ENCODE peak calls at places on chromosomes 1 and 21, in six cellular contexts. C is K562, L is A549, U is esophagus muscularis mucosa, H is tibial nerve, I is transverse colon. W is an unnamed sample.

GRCh38 chr1:168428063-168428731 is 115.6 kb downstream of the XCL2 start:
- DNase-seq in C (no peak), L (no peak), U (no peak), H (no peak), I (no peak), W (peak; percentile 32)

GRCh38 chr1:27517305-27517704 is 27.3 kb upstream of the WASF2 start:
- DNase-seq in C (no peak), L (no peak), U (no peak), H (no peak), I (peak; percentile 46), W (no peak)

GRCh38 chr1:65021792-65022191 is 55.4 kb upstream of the JAK1 start:
- DNase-seq in C (peak; percentile 80), L (no peak), U (no peak), H (no peak), I (no peak), W (no peak)

GRCh38 chr21:36415375-36415774 is 30.2 kb downstream of the CHAF1B start:
- DNase-seq in C (no peak), L (no peak), U (no peak), H (no peak), I (no peak), W (no peak)

GRCh38 chr1:202661136-202661845 is 49.0 kb downstream of the SYT2 start:
- DNase-seq in C (no peak), L (peak; percentile 31), U (no peak), H (no peak), I (no peak), W (no peak)

GRCh38 chr1:246035060-246035531 is 472.0 kb downstream of the SMYD3 start:
- DNase-seq in C (no peak), L (no peak), U (no peak), H (no peak), I (no peak), W (no peak)

GRCh38 chr1:18681423-18681835 is 50.8 kb downstream of the PAX7 start:
- DNase-seq in C (peak; percentile 87), L (peak; percentile 66), U (no peak), H (no peak), I (no peak), W (no peak)

GRCh38 chr21:44648557-44649311 is 2.5 kb downstream of the KRTAP10-11 start:
- DNase-seq in C (no peak), L (no peak), U (peak; percentile 84), H (no peak), I (no peak), W (no peak)

GRCh38 chr1:92769856-92770255 is 15.1 kb downstream of the EVI5 start:
- DNase-seq in C (no peak), L (no peak), U (no peak), H (no peak), I (no peak), W (no peak)

GRCh38 chr1:211895126-211895759 is 64.7 kb upstream of the LPGAT1 start:
- DNase-seq in C (no peak), L (no peak), U (no peak), H (no peak), I (no peak), W (no peak)

GRCh38 chr1:183279835-183280234 is 93.8 kb downstream of the LAMC2 start:
- DNase-seq in C (no peak), L (no peak), U (no peak), H (no peak), I (peak; percentile 32), W (no peak)

GRCh38 chr1:100053727-100054126 is 79.0 kb downstream of the SASS6 start:
- DNase-seq in C (no peak), L (no peak), U (no peak), H (no peak), I (no peak), W (no peak)

GRCh38 chr1:32899586-32900296 is 1.4 kb downstream of the TMEM54 start:
- DNase-seq in C (no peak), L (no peak), U (no peak), H (no peak), I (peak; percentile 40), W (no peak)

GRCh38 chr1:151401860-151402259 is 2.5 kb downstream of the PSMB4 start:
- DNase-seq in C (no peak), L (no peak), U (no peak), H (no peak), I (no peak), W (no peak)

GRCh38 chr1:21496063-21496462 is 13.2 kb upstream of the ALPL start:
- DNase-seq in C (no peak), L (no peak), U (no peak), H (no peak), I (no peak), W (no peak)

GRCh38 chr1:24970399-24970753 is 40.3 kb upstream of the RUNX3 start:
- DNase-seq in C (no peak), L (no peak), U (no peak), H (no peak), I (no peak), W (no peak)

GRCh38 chr1:26584022-26584485 is 54.5 kb downstream of the RPS6KA1 start:
- DNase-seq in C (peak; percentile 92), L (peak; percentile 36), U (no peak), H (no peak), I (no peak), W (no peak)

GRCh38 chr1:47578862-47579419 is 141.1 kb downstream of the FOXD2 start:
- DNase-seq in C (no peak), L (no peak), U (no peak), H (no peak), I (no peak), W (no peak)

GRCh38 chr1:221272940-221273339 is 393.7 kb downstream of the HLX start:
- DNase-seq in C (no peak), L (peak; percentile 20), U (no peak), H (no peak), I (no peak), W (no peak)

GRCh38 chr1:228417471-228418203 is 976 bp upstream of the TRIM17 start:
- DNase-seq in C (no peak), L (no peak), U (no peak), H (no peak), I (no peak), W (peak; percentile 29)

GRCh38 chr1:207454046-207454964 is at the start of gene CR2:
- DNase-seq in C (peak; percentile 50), L (peak; percentile 4), U (no peak), H (no peak), I (peak; percentile 71), W (peak; percentile 22)

GRCh38 chr1:26530898-26531598 is 1.5 kb downstream of the RPS6KA1 start:
- DNase-seq in C (peak; percentile 84), L (peak; percentile 72), U (no peak), H (no peak), I (peak; percentile 94), W (no peak)

GRCh38 chr1:40794048-40794447 is 10.5 kb downstream of the KCNQ4 start:
- DNase-seq in C (no peak), L (no peak), U (no peak), H (no peak), I (no peak), W (no peak)

GRCh38 chr1:200139661-200140250 is 112.2 kb downstream of the NR5A2 start:
- DNase-seq in C (peak; percentile 51), L (peak; percentile 73), U (no peak), H (no peak), I (no peak), W (no peak)

GRCh38 chr1:223326776-223327175 is 37.2 kb downstream of the SUSD4 start:
- DNase-seq in C (no peak), L (no peak), U (no peak), H (no peak), I (no peak), W (no peak)

GRCh38 chr1:195663549-195664280 is 944.5 kb downstream of the KCNT2 start:
- DNase-seq in C (no peak), L (peak; percentile 45), U (no peak), H (no peak), I (no peak), W (no peak)

GRCh38 chr21:15141236-15141970 is 76.6 kb upstream of the NRIP1 start:
- DNase-seq in C (no peak), L (peak; percentile 48), U (no peak), H (no peak), I (peak; percentile 57), W (no peak)

GRCh38 chr1:1164361-1164700 is 9.3 kb upstream of the TTLL10 start:
- DNase-seq in C (no peak), L (no peak), U (no peak), H (no peak), I (no peak), W (no peak)

GRCh38 chr1:1161683-1162079 is 12.0 kb upstream of the TTLL10 start:
- DNase-seq in C (no peak), L (no peak), U (no peak), H (no peak), I (no peak), W (no peak)

GRCh38 chr1:1161078-1161682 is 12.5 kb upstream of the TTLL10 start:
- DNase-seq in C (no peak), L (no peak), U (no peak), H (no peak), I (no peak), W (no peak)

GRCh38 chr1:1163538-1164070 is 10.1 kb upstream of the TTLL10 start:
- DNase-seq in C (no peak), L (no peak), U (no peak), H (no peak), I (no peak), W (no peak)

GRCh38 chr1:1162597-1163537 is 10.8 kb upstream of the TTLL10 start:
- DNase-seq in C (no peak), L (no peak), U (no peak), H (no peak), I (peak; percentile 92), W (no peak)
- TF ChIP-seq EP300 in C (no peak), L (no peak), U (no peak), H (no peak), I (no peak), W (no peak)

DNA sequence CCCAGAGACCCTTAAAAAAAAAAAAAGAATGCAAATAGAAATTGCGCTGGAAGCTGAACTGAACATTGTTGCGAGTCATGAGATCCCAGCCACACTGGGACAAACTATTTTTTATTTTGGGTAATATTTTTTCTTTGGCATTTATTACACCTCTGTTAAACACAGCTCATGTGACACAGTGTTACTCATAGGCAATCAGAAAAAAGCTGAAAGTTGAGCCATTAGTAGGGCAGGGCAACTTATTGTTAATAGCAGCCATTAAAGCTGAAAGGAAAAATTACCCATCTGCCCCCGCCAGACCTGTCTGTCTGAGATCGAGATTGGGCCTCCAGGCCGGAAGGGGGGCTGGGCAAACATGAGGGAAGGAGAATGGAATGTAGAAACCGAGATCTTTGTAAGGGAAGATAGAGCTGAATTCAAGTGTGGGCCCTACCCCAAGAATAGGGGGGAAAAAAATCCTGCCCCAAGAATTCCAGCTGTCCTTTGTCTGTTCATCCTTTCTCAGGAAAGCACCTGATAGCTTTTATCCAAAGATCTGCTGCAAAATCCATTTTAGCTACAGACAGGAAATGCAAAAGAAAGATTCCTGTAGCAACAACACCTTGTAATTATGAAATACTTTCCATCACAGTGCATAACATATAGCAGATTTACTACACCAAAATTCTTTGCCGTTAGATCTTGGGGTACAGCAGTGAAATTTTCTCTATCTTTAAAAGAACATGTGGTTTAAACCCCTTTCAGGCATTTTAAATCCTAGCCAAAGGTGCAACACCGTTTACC is 212.8 kb downstream of the PBX1 start:
- DNase-seq in C (no peak), L (peak; percentile 76), U (no peak), H (no peak), I (no peak), W (no peak)
- TF ChIP-seq EP300 in C (no peak), L (no peak), U (no peak), H (no peak), I (no peak), W (no peak)

GRCh38 chr1:113904674-113905434 is at the start of the genes AP4B1 and DCLRE1B:
- DNase-seq in C (peak; percentile 96), L (peak; percentile 99), U (peak; percentile 99), H (peak; percentile 96), I (peak; percentile 99), W (peak; percentile 99)
- TF ChIP-seq EP300 in C (peak; percentile 80), L (no peak), U (no peak), H (peak; percentile 82), I (peak; percentile 28), W (no peak)

GRCh38 chr1:22750671-22751016 is 40.0 kb downstream of the EPHB2 start:
- DNase-seq in C (no peak), L (no peak), U (no peak), H (no peak), I (no peak), W (no peak)
- TF ChIP-seq EP300 in C (no peak), L (no peak), U (no peak), H (no peak), I (no peak), W (no peak)

W was measured in ovary.